ENCODE peak calls at places on chromosomes 5 and 9, in five cellular contexts. F is H1, T is neuronal stem cell, W is IMR-90, P is trophoblast cell. K is an unnamed sample.

GRCh38 chr9:111917201-111917600 is 20.6 kb downstream of the UGCG start:
- DNase-seq in T (no peak), P (no peak), F (no peak), W (no peak), K (no peak)

GRCh38 chr9:36853233-36853632 is 180.8 kb downstream of the PAX5 start:
- DNase-seq in F (no peak), W (no peak), P (no peak), T (no peak), K (no peak)

GRCh38 chr9:79524266-79524665 is 47.5 kb upstream of the TLE4 start:
- DNase-seq in P (no peak), F (no peak), W (peak), T (no peak), K (no peak)

GRCh38 chr9:89154651-89155336 is 23.8 kb downstream of the SHC3 start:
- DNase-seq in T (no peak), W (peak), F (no peak), P (peak), K (no peak)

GRCh38 chr9:115170674-115171073 is 52.7 kb upstream of the TNC start:
- DNase-seq in T (no peak), W (peak), F (no peak), P (no peak), K (peak)

GRCh38 chr9:123377211-123377971 is 21.4 kb downstream of the CRB2 start:
- DNase-seq in F (no peak), W (no peak), P (no peak), T (no peak), K (no peak)

GRCh38 chr9:122383992-122384461 is 13.2 kb downstream of the PTGS1 start:
- DNase-seq in T (no peak), F (no peak), W (peak), P (no peak), K (no peak)

GRCh38 chr9:14315754-14316573 is 2.0 kb upstream of the NFIB start:
- DNase-seq in P (no peak), T (peak), W (no peak), F (no peak), K (peak)

GRCh38 chr5:172441262-172441751 is 13.0 kb downstream of the SH3PXD2B start:
- DNase-seq in P (peak), F (no peak), W (no peak), T (no peak), K (no peak)

GRCh38 chr5:10524376-10525123 is 39.3 kb upstream of the ANKRD33B start:
- DNase-seq in P (peak), F (no peak), T (no peak), W (peak), K (no peak)

GRCh38 chr5:75886706-75887105 is 169.5 kb upstream of the POC5 start:
- DNase-seq in T (no peak), W (no peak), F (no peak), P (peak), K (no peak)

GRCh38 chr9:69223605-69224004 is 49.5 kb downstream of the TJP2 start:
- DNase-seq in F (peak), P (peak), W (peak), T (peak), K (peak)

GRCh38 chr9:135706288-135706687 is 4.3 kb downstream of the KCNT1 start:
- DNase-seq in W (no peak), T (no peak), P (no peak), F (no peak), K (no peak)

GRCh38 chr9:32424616-32425015 is 40.2 kb downstream of the ACO1 start:
- DNase-seq in F (no peak), P (no peak), T (no peak), W (peak), K (no peak)

GRCh38 chr5:44538831-44539539 is 149.8 kb upstream of the FGF10 start:
- DNase-seq in F (no peak), P (no peak), T (no peak), W (no peak), K (no peak)

GRCh38 chr5:179238628-179238970 is 106.7 kb downstream of the ADAMTS2 start:
- DNase-seq in T (no peak), W (no peak), F (no peak), P (no peak), K (no peak)

GRCh38 chr5:134374234-134374633 is 2.9 kb downstream of the UBE2B start:
- DNase-seq in F (no peak), P (no peak), W (no peak), T (no peak), K (no peak)

GRCh38 chr9:16039988-16040761 is 487.3 kb downstream of the CCDC171 start:
- DNase-seq in T (peak), F (no peak), P (no peak), W (peak), K (peak)

GRCh38 chr9:20950707-20951106 is 80.7 kb downstream of the HACD4 start:
- DNase-seq in P (no peak), T (no peak), W (no peak), F (no peak), K (no peak)

GRCh38 chr5:113039229-113039628 is 62.6 kb downstream of the DCP2 start:
- DNase-seq in F (no peak), P (no peak), W (no peak), T (no peak), K (no peak)

GRCh38 chr9:95491543-95492330 is 25.0 kb downstream of the PTCH1 start:
- DNase-seq in F (no peak), T (no peak), P (no peak), W (no peak), K (no peak)

GRCh38 chr5:36635721-36636390 is 29.4 kb downstream of the SLC1A3 start:
- DNase-seq in T (no peak), W (no peak), F (no peak), P (peak), K (peak)

GRCh38 chr5:76273491-76273890 is 129.6 kb upstream of the IQGAP2 start:
- DNase-seq in W (no peak), T (no peak), P (no peak), F (no peak), K (no peak)

GRCh38 chr9:116027511-116027910 is 126.1 kb upstream of the PAPPA start:
- DNase-seq in W (peak), T (no peak), F (no peak), P (no peak), K (no peak)

GRCh38 chr9:136982232-136983051 is at the start of gene LCNL1:
- DNase-seq in T (no peak), W (no peak), P (no peak), F (no peak), K (no peak)

GRCh38 chr9:80496901-80497565 is 925.3 kb downstream of the TLE4 start:
- DNase-seq in W (no peak), F (no peak), T (no peak), P (no peak), K (no peak)

GRCh38 chr5:176843673-176844072 is 33.3 kb downstream of the UNC5A start:
- DNase-seq in W (no peak), P (no peak), F (no peak), T (no peak), K (no peak)

GRCh38 chr9:93110400-93110855 is 14.4 kb downstream of the CARD19 start:
- DNase-seq in T (no peak), W (no peak), F (no peak), P (no peak), K (no peak)

GRCh38 chr5:122584411-122585110 is 190.3 kb upstream of the SNX2 start:
- DNase-seq in W (peak), T (no peak), F (no peak), P (no peak), K (no peak)

GRCh38 chr5:107951322-107951721 is 280.6 kb upstream of the EFNA5 start:
- DNase-seq in T (no peak), P (no peak), W (no peak), F (no peak), K (no peak)
- H4K8ac ChIP-seq in T (no peak), P (no peak), W (no peak), F (no peak), K (no peak)

GRCh38 chr9:35604578-35605335 is at the start of gene TESK1:
- DNase-seq in W (peak), F (no peak), P (peak), T (peak), K (peak)
- H4K8ac ChIP-seq in W (peak), F (no peak), P (peak), T (no peak), K (no peak)

GRCh38 chr5:150136841-150137167 is 18.8 kb downstream of the PDGFRB start:
- DNase-seq in P (no peak), T (no peak), W (no peak), F (no peak), K (no peak)

GRCh38 chr5:150137168-150137957 is 18.3 kb downstream of the PDGFRB start:
- DNase-seq in W (peak), F (no peak), T (no peak), P (no peak), K (peak)

GRCh38 chr5:150134198-150134588 is 21.5 kb downstream of the PDGFRB start:
- DNase-seq in F (no peak), T (no peak), W (no peak), P (no peak), K (no peak)

GRCh38 chr5:150136290-150136689 is 19.4 kb downstream of the PDGFRB start:
- DNase-seq in T (no peak), P (no peak), F (no peak), W (no peak), K (no peak)

DNA sequence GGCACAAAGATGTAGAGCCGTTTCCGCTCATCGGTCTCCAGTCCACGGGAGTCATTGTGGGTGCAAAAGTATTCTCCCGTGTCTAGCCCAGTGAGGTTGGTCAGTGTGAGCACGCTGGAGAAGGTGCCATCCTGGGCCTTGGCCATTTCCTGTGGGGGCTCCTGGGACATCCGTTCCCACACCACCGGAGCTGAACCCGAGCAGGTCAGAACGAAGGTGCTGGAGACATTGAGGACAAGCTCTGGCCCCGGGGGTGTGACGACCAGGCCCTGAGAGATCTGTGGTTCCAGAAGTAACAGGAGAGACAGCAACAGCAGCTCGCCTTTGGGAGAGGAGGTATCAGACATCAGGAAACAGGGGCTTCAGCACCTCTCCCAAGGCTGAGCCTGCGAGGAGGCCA is 20.1 kb downstream of the PDGFRB start:
- DNase-seq in F (no peak), T (no peak), P (no peak), W (no peak), K (no peak)
- H4K8ac ChIP-seq in F (no peak), T (no peak), P (no peak), W (peak), K (no peak)

GRCh38 chr5:178131446-178131996 is 707 bp downstream of the RMND5B start:
- DNase-seq in F (no peak), W (no peak), T (no peak), P (no peak), K (no peak)

GRCh38 chr5:178126556-178126955 is 4.3 kb upstream of the RMND5B start:
- DNase-seq in F (peak), P (no peak), W (no peak), T (peak), K (peak)

GRCh38 chr5:178125253-178125916 is 5.4 kb upstream of the RMND5B start:
- DNase-seq in P (no peak), T (no peak), W (no peak), F (no peak), K (no peak)

GRCh38 chr5:178129296-178129695 is 1.5 kb upstream of the RMND5B start:
- DNase-seq in T (no peak), F (no peak), W (no peak), P (no peak), K (no peak)

DNA sequence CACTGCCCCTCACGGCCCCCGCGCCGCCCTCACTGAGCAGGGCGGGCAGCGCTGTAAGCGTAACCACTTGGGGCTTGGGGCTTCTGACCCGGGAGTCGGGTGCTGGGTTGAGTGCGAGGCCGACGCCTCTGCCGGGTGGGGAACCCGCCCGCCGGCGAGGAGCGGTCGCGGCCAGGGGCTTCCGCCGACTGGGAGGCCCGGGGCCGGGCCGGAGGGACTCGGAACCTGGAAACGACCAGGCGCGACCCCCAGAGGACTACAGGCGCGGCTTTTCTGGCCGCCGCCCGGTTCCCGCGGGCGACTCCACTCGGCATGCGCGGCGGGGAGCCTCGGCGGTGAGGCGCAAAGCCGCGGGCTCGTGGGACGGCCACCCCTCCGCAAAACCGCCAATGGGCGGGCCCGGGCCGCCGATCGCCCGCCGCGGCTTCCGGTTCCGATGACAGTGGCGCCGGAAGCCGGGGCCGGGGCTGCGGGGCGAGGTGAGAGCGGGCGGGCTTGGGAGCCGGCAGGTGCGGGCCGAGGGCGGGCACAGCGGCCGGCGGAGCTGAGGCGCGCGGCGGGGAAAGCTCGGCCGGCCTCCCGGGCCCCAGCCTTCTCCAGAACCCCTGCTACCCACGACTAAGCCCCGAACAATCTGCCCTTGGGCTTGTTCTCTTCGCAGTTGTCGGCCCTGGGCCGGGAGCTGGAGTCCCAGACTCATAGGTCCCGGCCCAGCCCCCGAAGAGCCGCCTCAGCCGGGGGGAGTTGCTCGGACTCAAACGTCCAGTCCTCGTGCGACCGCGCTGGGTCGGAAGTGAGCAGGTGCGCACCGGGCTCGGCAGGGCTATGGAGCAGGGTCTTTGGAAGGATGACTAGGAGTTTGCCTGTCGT is at the start of gene RMND5B:
- DNase-seq in P (peak), W (peak), F (no peak), T (peak), K (peak)
- H4K8ac ChIP-seq in P (peak), W (peak), F (peak), T (no peak), K (peak)

GRCh38 chr9:134496413-134497282 is 145.0 kb upstream of the COL5A1 start:
- DNase-seq in F (no peak), P (no peak), T (no peak), W (peak), K (no peak)
- H4K8ac ChIP-seq in F (peak), P (no peak), T (no peak), W (peak), K (no peak)

DNA sequence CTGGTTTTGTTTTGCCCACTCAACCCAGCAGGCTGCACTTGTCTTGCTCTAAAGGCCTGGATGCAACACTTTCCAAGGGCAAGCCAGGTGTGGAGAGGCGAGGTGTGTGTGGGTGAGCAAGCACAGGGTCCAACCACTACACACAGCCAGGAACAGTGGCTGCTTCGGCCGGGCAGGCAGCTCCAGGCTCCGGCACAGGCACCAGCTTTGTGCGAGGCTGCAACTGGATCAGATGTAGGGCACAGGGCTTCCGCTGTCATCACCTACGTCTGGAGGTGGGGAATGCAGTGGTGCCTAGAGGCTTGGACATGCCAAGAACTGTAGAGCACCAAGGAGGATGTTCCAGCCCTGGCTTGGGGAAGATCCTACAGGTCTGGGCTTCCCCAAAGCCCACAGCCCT is 622.4 kb downstream of the CDH9 start:
- DNase-seq in T (no peak), F (no peak), W (no peak), P (no peak), K (no peak)
- H4K8ac ChIP-seq in T (peak), F (no peak), W (no peak), P (no peak), K (no peak)

GRCh38 chr5:139669681-139670368 is 21.7 kb downstream of the CXXC5 start:
- DNase-seq in F (no peak), W (no peak), T (no peak), P (no peak), K (no peak)
- H4K8ac ChIP-seq in F (peak), W (peak), T (no peak), P (no peak), K (no peak)

GRCh38 chr5:132495063-132495671 is 4.6 kb upstream of the IRF1 start:
- DNase-seq in W (no peak), T (no peak), F (no peak), P (peak), K (no peak)
- H4K8ac ChIP-seq in W (peak), T (no peak), F (no peak), P (peak), K (no peak)

K was measured in mesendoderm.